ENCODE peak calls at places on chromosomes 4 and X, in four cellular contexts. F is stromal cell of bone marrow, E is H54, U is naive B cell. P is an unnamed sample.

GRCh38 chr4:88240297-88240714 is 44.1 kb downstream of the PPM1K start:
- DNase-seq in F (no peak), E (no peak), U (no peak), P (no peak)

GRCh38 chr4:7206385-7206784 is 14.0 kb downstream of the SORCS2 start:
- DNase-seq in F (peak; percentile 46), E (peak; percentile 53), U (no peak), P (peak; percentile 70)

GRCh38 chr4:75376543-75376942 is 137.7 kb downstream of the RCHY1 start:
- DNase-seq in F (no peak), E (no peak), U (no peak), P (no peak)

GRCh38 chr4:17165256-17165655 is 266.8 kb upstream of the LDB2 start:
- DNase-seq in F (peak; percentile 45), E (no peak), U (no peak), P (no peak)

GRCh38 chr4:110442788-110443187 is 33.2 kb upstream of the ENPEP start:
- DNase-seq in F (no peak), E (no peak), U (no peak), P (no peak)

GRCh38 chr4:80049402-80049801 is 23.6 kb downstream of the ANTXR2 start:
- DNase-seq in F (no peak), E (no peak), U (no peak), P (no peak)

GRCh38 chr4:128461300-128462103 is 173.9 kb upstream of the PGRMC2 start:
- DNase-seq in F (peak; percentile 84), E (peak; percentile 22), U (no peak), P (peak; percentile 74)

GRCh38 chrX:38861489-38861888 is 60.2 kb downstream of the MID1IP1 start:
- DNase-seq in F (peak; percentile 6), E (no peak), U (no peak), P (no peak)

GRCh38 chrX:54182864-54183613 is at the start of gene FAM120C:
- DNase-seq in F (peak; percentile 51), E (peak; percentile 30), U (peak; percentile 56), P (peak; percentile 53)

GRCh38 chrX:153781428-153782047 is 697 bp downstream of the SRPK3 start:
- DNase-seq in F (no peak), E (no peak), U (no peak), P (no peak)

GRCh38 chr4:3286335-3287175 is 6.3 kb upstream of the RGS12 start:
- DNase-seq in F (no peak), E (no peak), U (peak; percentile 73), P (no peak)

GRCh38 chr4:87058272-87059073 is 123.7 kb downstream of the AFF1 start:
- DNase-seq in F (no peak), E (peak; percentile 18), U (no peak), P (peak; percentile 11)

GRCh38 chr4:183409956-183410355 is 34.5 kb upstream of the CDKN2AIP start:
- DNase-seq in F (no peak), E (no peak), U (no peak), P (no peak)

GRCh38 chr4:6916587-6917444 is 7.2 kb downstream of the TBC1D14 start:
- DNase-seq in F (no peak), E (peak; percentile 55), U (no peak), P (peak; percentile 62)

GRCh38 chr4:137082051-137082450 is 450.2 kb downstream of the PCDH18 start:
- DNase-seq in F (no peak), E (no peak), U (no peak), P (no peak)

GRCh38 chr4:147866532-147867271 is 134.8 kb downstream of the ARHGAP10 start:
- DNase-seq in F (peak; percentile 77), E (peak; percentile 26), U (peak; percentile 70), P (peak; percentile 80)

GRCh38 chr4:48025005-48025404 is 8.4 kb downstream of the NIPAL1 start:
- DNase-seq in F (no peak), E (no peak), U (no peak), P (no peak)

GRCh38 chr4:76993787-76994641 is 44.5 kb downstream of the SEPTIN11 start:
- DNase-seq in F (no peak), E (no peak), U (no peak), P (no peak)

GRCh38 chr4:109749388-109750082 is 19.7 kb upstream of the PLA2G12A start:
- DNase-seq in F (no peak), E (no peak), U (no peak), P (no peak)

GRCh38 chr4:98571161-98571786 is 87.1 kb downstream of the TSPAN5 start:
- DNase-seq in F (no peak), E (no peak), U (no peak), P (no peak)

GRCh38 chr4:174222266-174222872 is 61.1 kb downstream of the FBXO8 start:
- DNase-seq in F (no peak), E (no peak), U (no peak), P (no peak)

GRCh38 chr4:152500798-152501434 is 35.0 kb downstream of the FBXW7 start:
- DNase-seq in F (peak; percentile 63), E (no peak), U (peak; percentile 68), P (peak; percentile 54)

GRCh38 chr4:87120411-87121162 is 99.8 kb downstream of the KLHL8 start:
- DNase-seq in F (no peak), E (no peak), U (no peak), P (no peak)

GRCh38 chr4:41329361-41329760 is 72.6 kb downstream of the UCHL1 start:
- DNase-seq in F (no peak), E (no peak), U (no peak), P (no peak)

GRCh38 chr4:151324449-151325319 is 721 bp downstream of the SH3D19 start:
- DNase-seq in F (peak; percentile 43), E (peak; percentile 32), U (no peak), P (peak; percentile 82)

GRCh38 chr4:22099896-22100295 is 151.3 kb upstream of the KCNIP4 start:
- DNase-seq in F (peak; percentile 28), E (no peak), U (no peak), P (no peak)

GRCh38 chr4:177478496-177478895 is 36.3 kb upstream of the AGA start:
- DNase-seq in F (no peak), E (no peak), U (no peak), P (no peak)

GRCh38 chr4:171919314-171919713 is 106.1 kb downstream of the GALNTL6 start:
- DNase-seq in F (no peak), E (no peak), U (no peak), P (no peak)

GRCh38 chrX:2691543-2692220 is 587 bp downstream of the CD99 start:
- DNase-seq in F (no peak), E (no peak), U (no peak), P (peak; percentile 19)

GRCh38 chr4:8916251-8916913 is 44.7 kb upstream of the HMX1 start:
- DNase-seq in F (no peak), E (no peak), U (no peak), P (no peak)

GRCh38 chr4:27066591-27066990 is 205.9 kb downstream of the STIM2 start:
- DNase-seq in F (no peak), E (no peak), U (no peak), P (peak; percentile 44)

GRCh38 chr4:138560448-138560847 is 318.3 kb upstream of the SLC7A11 start:
- DNase-seq in F (no peak), E (no peak), U (no peak), P (no peak)

GRCh38 chr4:124334119-124334518 is 378.4 kb downstream of the ANKRD50 start:
- DNase-seq in F (peak; percentile 78), E (peak; percentile 14), U (no peak), P (peak; percentile 54)

GRCh38 chrX:77427586-77427985 is 19.6 kb upstream of the FGF16 start:
- DNase-seq in F (no peak), E (no peak), U (no peak), P (no peak)

GRCh38 chr4:27016551-27016950 is 155.9 kb downstream of the STIM2 start:
- DNase-seq in F (no peak), E (no peak), U (no peak), P (no peak)

GRCh38 chrX:48468693-48469691 is 1.1 kb downstream of the SLC38A5 start:
- DNase-seq in F (no peak), E (no peak), U (no peak), P (no peak)